ENCODE peak calls at places on chromosome 2, in ten cellular contexts. C is ovary, H is anterior cingulate cortex, R is left cardiac atrium, G is cardiac muscle cell, X is GM10248, D is dermis blood vessel endothelial cell, I is GM13977, A is aorta, J is cardiac septum. Z is an unnamed sample.

GRCh38 chr2:151071906-151072305 is 189.8 kb downstream of the RBM43 start:
- DNase-seq in C (no peak), H (no peak), R (no peak), G (no peak), X (no peak), D (no peak), I (no peak), A (no peak), J (no peak), Z (no peak)

GRCh38 chr2:121237980-121238665 is 46.9 kb downstream of the TFCP2L1 start:
- DNase-seq in C (no peak), H (no peak), R (no peak), G (no peak), X (no peak), D (no peak), I (no peak), A (peak), J (peak), Z (no peak)

GRCh38 chr2:178865537-178865936 is 58.3 kb upstream of the TTN start:
- DNase-seq in C (peak), H (no peak), R (no peak), G (peak), X (no peak), D (no peak), I (no peak), A (no peak), J (no peak), Z (no peak)

GRCh38 chr2:241507430-241508239 is 749 bp downstream of the STK25 start:
- DNase-seq in C (peak), H (no peak), R (no peak), G (peak), X (peak), D (peak), I (peak), A (peak), J (no peak), Z (peak)

GRCh38 chr2:38386831-38387230 is 9.8 kb upstream of the ATL2 start:
- DNase-seq in C (no peak), H (no peak), R (peak), G (no peak), X (no peak), D (no peak), I (no peak), A (no peak), J (no peak), Z (no peak)

GRCh38 chr2:141200191-141200590 is 930.6 kb downstream of the LRP1B start:
- DNase-seq in C (no peak), H (no peak), R (no peak), G (no peak), X (no peak), D (no peak), I (no peak), A (no peak), J (no peak), Z (no peak)

GRCh38 chr2:42824454-42824807 is 32.0 kb upstream of the HAAO start:
- DNase-seq in C (no peak), H (no peak), R (no peak), G (no peak), X (no peak), D (no peak), I (no peak), A (no peak), J (no peak), Z (no peak)

GRCh38 chr2:24086241-24086640 is 1.6 kb upstream of the TP53I3 start:
- DNase-seq in C (no peak), H (no peak), R (no peak), G (no peak), X (no peak), D (no peak), I (no peak), A (no peak), J (no peak), Z (no peak)

GRCh38 chr2:9656270-9656766 is 25.5 kb upstream of the YWHAQ start:
- DNase-seq in C (no peak), H (no peak), R (no peak), G (no peak), X (peak), D (peak), I (peak), A (peak), J (no peak), Z (peak)

GRCh38 chr2:204268971-204269370 is 276.3 kb upstream of the PARD3B start:
- DNase-seq in C (no peak), H (no peak), R (no peak), G (no peak), X (no peak), D (no peak), I (no peak), A (no peak), J (no peak), Z (no peak)